ENCODE peak calls at places on chromosome 12, in nine cellular contexts. T is CD8-positive, alpha-beta memory T cell; K is WERI-Rb-1; I is MM.1S; A is PC-9; B is Peyer's patch; Z is CD4-positive, CD25-positive, alpha-beta regulatory T cell; M is NT2/D1; O is brain microvascular endothelial cell. X is an unnamed sample.

GRCh38 chr12:111893287-111893686 is 51.3 kb downstream of the MAPKAPK5 start:
- DNase-seq in A (no peak), M (no peak), T (no peak), O (no peak), K (no peak), I (no peak), Z (no peak), B (no peak), X (no peak)

GRCh38 chr12:116497051-116497529 is 62.1 kb upstream of the MAP1LC3B2 start:
- DNase-seq in A (no peak), M (no peak), I (no peak), Z (no peak), O (no peak), B (no peak), K (peak; percentile 40), T (no peak), X (no peak)

GRCh38 chr12:5268424-5269210 is 163.3 kb upstream of the NTF3 start:
- DNase-seq in K (no peak), A (no peak), T (no peak), I (no peak), O (no peak), M (no peak), B (no peak), Z (no peak), X (no peak)

GRCh38 chr12:127060310-127060847 is 1206.6 kb upstream of the TMEM132C start:
- DNase-seq in O (no peak), T (no peak), Z (no peak), A (peak; percentile 64), I (no peak), M (no peak), K (no peak), B (no peak), X (no peak)

GRCh38 chr12:96136720-96137378 is 57.3 kb upstream of the ELK3 start:
- DNase-seq in Z (no peak), T (no peak), O (peak; percentile 38), K (no peak), M (no peak), I (no peak), B (no peak), A (no peak), X (no peak)

GRCh38 chr12:26803552-26803951 is 29.4 kb downstream of the ITPR2 start:
- DNase-seq in O (no peak), K (no peak), I (no peak), M (no peak), Z (no peak), B (no peak), A (peak; percentile 25), T (no peak), X (peak; percentile 37)

GRCh38 chr12:124399622-124400021 is 104.7 kb downstream of the RFLNA start:
- DNase-seq in Z (peak; percentile 8), T (peak; percentile 23), K (peak; percentile 27), M (peak; percentile 27), O (no peak), B (no peak), A (peak; percentile 34), I (no peak), X (no peak)

GRCh38 chr12:65278576-65279386 is at the start of gene MSRB3:
- DNase-seq in I (peak; percentile 38), A (peak; percentile 51), Z (peak; percentile 4), K (peak; percentile 62), O (peak; percentile 60), B (no peak), T (peak; percentile 12), M (peak; percentile 50), X (peak; percentile 18)

GRCh38 chr12:51318846-51319570 is 5.0 kb downstream of the BIN2 start:
- DNase-seq in M (no peak), A (no peak), O (no peak), Z (peak; percentile 70), T (peak; percentile 73), I (peak; percentile 83), B (peak; percentile 63), K (no peak), X (no peak)

GRCh38 chr12:16174282-16174681 is 103.2 kb downstream of the SLC15A5 start:
- DNase-seq in Z (no peak), A (no peak), O (no peak), T (no peak), B (no peak), M (no peak), K (no peak), I (no peak), X (no peak)

GRCh38 chr12:68813242-68813593 is 5.2 kb downstream of the MDM2 start:
- DNase-seq in Z (no peak), K (no peak), T (no peak), O (no peak), A (no peak), B (no peak), M (no peak), I (no peak), X (no peak)

GRCh38 chr12:9754984-9755383 is 5.7 kb downstream of the CD69 start:
- DNase-seq in O (no peak), I (no peak), Z (no peak), M (no peak), K (no peak), A (no peak), B (no peak), T (no peak), X (no peak)

GRCh38 chr12:26338574-26339572 is 143.5 kb downstream of the SSPN start:
- DNase-seq in K (no peak), I (no peak), M (no peak), O (peak; percentile 64), Z (no peak), A (no peak), B (no peak), T (no peak), X (peak; percentile 43)

GRCh38 chr12:96587691-96588090 is 98.3 kb downstream of the CFAP54 start:
- DNase-seq in B (no peak), Z (no peak), T (no peak), K (no peak), M (no peak), I (no peak), A (no peak), O (no peak), X (no peak)

GRCh38 chr12:42588981-42589464 is 523 bp downstream of the PRICKLE1 start:
- DNase-seq in K (peak; percentile 61), A (peak; percentile 49), I (no peak), B (no peak), M (peak; percentile 30), O (peak; percentile 22), T (no peak), Z (no peak), X (no peak)

GRCh38 chr12:122871851-122872785 is 23.8 kb downstream of the VPS37B start:
- DNase-seq in A (peak; percentile 75), T (peak; percentile 42), Z (peak; percentile 39), B (peak; percentile 78), M (peak; percentile 100), I (peak; percentile 49), K (peak; percentile 70), O (peak; percentile 69), X (peak; percentile 37)

GRCh38 chr12:64083285-64084210 is 138.5 kb downstream of the KICS2 start:
- DNase-seq in K (no peak), O (peak; percentile 60), Z (no peak), I (no peak), A (no peak), M (no peak), B (no peak), T (no peak), X (no peak)

GRCh38 chr12:50839032-50839431 is 3.7 kb upstream of the TMPRSS12 start:
- DNase-seq in Z (no peak), I (no peak), O (no peak), B (no peak), T (no peak), M (no peak), A (no peak), K (no peak), X (no peak)

GRCh38 chr12:67698711-67699603 is 50.4 kb downstream of the DYRK2 start:
- DNase-seq in Z (peak; percentile 51), B (peak; percentile 18), M (no peak), T (peak; percentile 45), A (no peak), I (peak; percentile 94), O (no peak), K (no peak), X (no peak)

GRCh38 chr12:45543887-45544286 is 185.6 kb upstream of the ARID2 start:
- DNase-seq in M (peak; percentile 80), O (peak; percentile 73), T (peak; percentile 56), A (peak; percentile 42), B (peak; percentile 21), Z (peak; percentile 66), I (peak; percentile 77), K (peak; percentile 55), X (peak; percentile 48)

GRCh38 chr12:132014092-132014914 is 64.6 kb downstream of the EP400 start:
- DNase-seq in M (no peak), K (no peak), Z (no peak), I (no peak), T (no peak), B (no peak), O (no peak), A (no peak), X (no peak)
- H3K36me3 ChIP-seq in M (peaks cover 95% of the 10 kb centered on the region), K (peaks cover 82% of the 10 kb centered on the region), Z (peaks cover 85% of the 10 kb centered on the region), I (no peaks in the 10 kb centered on the region), T (peaks cover 58% of the 10 kb centered on the region), B (no peaks in the 10 kb centered on the region), O (peaks cover 67% of the 10 kb centered on the region), A (peaks cover 36% of the 10 kb centered on the region), X (peaks cover 4% of the 10 kb centered on the region)

GRCh38 chr12:109203480-109203879 is 87.1 kb downstream of the ACACB start:
- DNase-seq in B (no peak), T (no peak), A (no peak), K (no peak), I (no peak), O (no peak), M (no peak), Z (no peak), X (no peak)
- H3K36me3 ChIP-seq in B (no peaks in the 10 kb centered on the region), T (no peaks in the 10 kb centered on the region), A (no peaks in the 10 kb centered on the region), K (peaks cover 3% of the 10 kb centered on the region), I (peaks cover 2% of the 10 kb centered on the region), O (no peaks in the 10 kb centered on the region), M (peaks cover 18% of the 10 kb centered on the region), Z (peaks cover 22% of the 10 kb centered on the region), X (no peaks in the 10 kb centered on the region)

DNA sequence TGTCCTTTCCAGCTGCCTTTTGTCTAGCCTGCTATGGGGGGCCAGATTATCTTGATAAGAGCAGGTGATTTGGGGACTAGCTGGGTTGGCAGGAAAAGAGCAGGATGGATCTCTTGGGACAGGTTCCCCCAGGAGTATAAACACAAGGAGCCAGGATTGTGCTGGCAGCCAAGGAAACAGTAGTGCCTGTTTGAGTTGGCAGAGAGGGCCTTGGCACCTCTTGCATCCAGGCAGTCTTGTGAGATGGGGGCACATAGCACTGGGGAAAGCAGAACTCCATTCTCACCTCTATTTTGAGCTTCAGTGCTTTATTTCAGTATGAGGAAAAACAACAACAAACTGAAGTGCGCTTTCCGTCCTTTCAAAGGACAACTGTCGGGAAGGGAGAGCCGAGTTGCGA is 9.4 kb upstream of the UNC119B start:
- DNase-seq in O (no peak), B (no peak), I (no peak), K (no peak), A (no peak), Z (no peak), T (no peak), M (no peak), X (no peak)
- H3K36me3 ChIP-seq in O (peaks cover 46% of the 10 kb centered on the region), B (no peaks in the 10 kb centered on the region), I (no peaks in the 10 kb centered on the region), K (peaks cover 45% of the 10 kb centered on the region), A (no peaks in the 10 kb centered on the region), Z (peaks cover 53% of the 10 kb centered on the region), T (peaks cover 39% of the 10 kb centered on the region), M (peaks cover 80% of the 10 kb centered on the region), X (peaks cover 4% of the 10 kb centered on the region)

GRCh38 chr12:1825382-1826102 is 5.2 kb downstream of the LRTM2 start:
- DNase-seq in O (no peak), K (no peak), A (no peak), M (no peak), T (no peak), B (no peak), Z (no peak), I (no peak), X (no peak)
- H3K36me3 ChIP-seq in O (no peaks in the 10 kb centered on the region), K (no peaks in the 10 kb centered on the region), A (no peaks in the 10 kb centered on the region), M (no peaks in the 10 kb centered on the region), T (no peaks in the 10 kb centered on the region), B (no peaks in the 10 kb centered on the region), Z (no peaks in the 10 kb centered on the region), I (no peaks in the 10 kb centered on the region), X (no peaks in the 10 kb centered on the region)

GRCh38 chr12:29322157-29322556 is 58.8 kb downstream of the ERGIC2 start:
- DNase-seq in A (no peak), Z (no peak), I (no peak), K (no peak), T (no peak), M (no peak), O (no peak), B (no peak), X (no peak)
- H3K36me3 ChIP-seq in A (no peaks in the 10 kb centered on the region), Z (peaks cover 6% of the 10 kb centered on the region), I (no peaks in the 10 kb centered on the region), K (no peaks in the 10 kb centered on the region), T (no peaks in the 10 kb centered on the region), M (no peaks in the 10 kb centered on the region), O (peaks cover 11% of the 10 kb centered on the region), B (no peaks in the 10 kb centered on the region), X (no peaks in the 10 kb centered on the region)

X was measured in kidney epithelial cell.